ENCODE peak calls at places on chromosomes 16 and 17, in five cellular contexts. G, Z, X, M and B are unnamed samples.
A peak's percentile ranks its signal among the peaks of the same experiment; 100 is the strongest.

GRCh38 chr17:12812877-12813276 is 23.6 kb downstream of the ARHGAP44 start:
- DNase-seq in G (no peak), Z (no peak), X (no peak), M (no peak), B (no peak)

GRCh38 chr16:28096974-28097373 is 33.5 kb upstream of the GSG1L start:
- DNase-seq in G (no peak), Z (no peak), X (no peak), M (no peak), B (no peak)

GRCh38 chr17:81994593-81995462 is 17.4 kb downstream of the ASPSCR1 start:
- DNase-seq in G (no peak), Z (no peak), X (no peak), M (no peak), B (no peak)

GRCh38 chr17:57404073-57404472 is 147.8 kb downstream of the MSI2 start:
- DNase-seq in G (no peak), Z (no peak), X (no peak), M (no peak), B (peak; percentile 42)

GRCh38 chr17:53631486-53631885 is 191.2 kb upstream of the KIF2B start:
- DNase-seq in G (no peak), Z (no peak), X (no peak), M (no peak), B (no peak)

GRCh38 chr16:87542531-87543102 is 49.8 kb upstream of the ZCCHC14 start:
- DNase-seq in G (no peak), Z (no peak), X (no peak), M (no peak), B (no peak)

GRCh38 chr17:47095268-47095667 is 93.8 kb downstream of the CDC27 start:
- DNase-seq in G (no peak), Z (peak; percentile 21), X (no peak), M (no peak), B (no peak)

GRCh38 chr17:67532326-67532871 is 155.3 kb downstream of the PITPNC1 start:
- DNase-seq in G (no peak), Z (no peak), X (no peak), M (no peak), B (no peak)

GRCh38 chr16:15879255-15879804 is 9.1 kb downstream of the CEP20 start:
- DNase-seq in G (no peak), Z (peak; percentile 91), X (peak; percentile 85), M (peak; percentile 75), B (peak; percentile 51)

GRCh38 chr17:82848022-82848592 is 8.3 kb upstream of the ZNF750 start:
- DNase-seq in G (no peak), Z (peak; percentile 74), X (peak; percentile 90), M (no peak), B (peak; percentile 76)

GRCh38 chr17:67109111-67109510 is 64.8 kb downstream of the CACNG1 start:
- DNase-seq in G (no peak), Z (no peak), X (no peak), M (no peak), B (no peak)

GRCh38 chr16:81401035-81401950 is 43.3 kb upstream of the CMIP start:
- DNase-seq in G (no peak), Z (peak; percentile 89), X (peak; percentile 47), M (peak; percentile 90), B (peak; percentile 90)

GRCh38 chr17:15341385-15341849 is at the start of gene TEKT3:
- DNase-seq in G (no peak), Z (peak; percentile 74), X (peak; percentile 64), M (peak; percentile 81), B (peak; percentile 73)

GRCh38 chr16:87325480-87325879 is 8.3 kb upstream of the C16orf95 start:
- DNase-seq in G (no peak), Z (peak; percentile 9), X (no peak), M (no peak), B (no peak)

GRCh38 chr16:68332411-68333121 is 21.7 kb downstream of the PRMT7 start:
- DNase-seq in G (no peak), Z (peak; percentile 4), X (peak; percentile 82), M (peak; percentile 36), B (peak; percentile 98)

GRCh38 chr17:56785396-56785795 is 48.3 kb downstream of the C17orf67 start:
- DNase-seq in G (peak; percentile 35), Z (peak; percentile 44), X (peak; percentile 46), M (peak; percentile 51), B (peak; percentile 51)